ENCODE peak calls at places on chromosomes 6 and 20, in five cellular contexts. Z, Y, F, P and Q are unnamed samples.

GRCh38 chr6:28758046-28758817 is 165.6 kb downstream of the TRIM27 start:
- DNase-seq in Z (no peak), F (no peak), P (peak), Y (peak), Q (peak)

GRCh38 chr6:63635165-63635562 is 438 bp upstream of the PHF3 start:
- DNase-seq in P (no peak), Y (no peak), F (no peak), Z (no peak), Q (no peak)

GRCh38 chr20:24657211-24657610 is 187.8 kb downstream of the SYNDIG1 start:
- DNase-seq in Y (peak), F (no peak), Z (no peak), P (peak), Q (no peak)

GRCh38 chr20:5148581-5148980 is 21.8 kb downstream of the CDS2 start:
- DNase-seq in F (no peak), Y (no peak), P (no peak), Z (no peak), Q (no peak)

GRCh38 chr20:35515949-35516645 is 13.4 kb downstream of the C20orf173 start:
- DNase-seq in F (no peak), Y (no peak), Z (no peak), P (peak), Q (no peak)

GRCh38 chr20:48723308-48724264 is 104.2 kb downstream of the PREX1 start:
- DNase-seq in P (peak), Z (no peak), F (peak), Y (no peak), Q (no peak)

GRCh38 chr6:39791311-39791710 is 865 bp upstream of the DAAM2 start:
- DNase-seq in Y (peak), F (peak), P (peak), Z (no peak), Q (peak)

GRCh38 chr6:159899994-159900745 is 9.4 kb downstream of the MAS1 start:
- DNase-seq in Y (no peak), P (peak), F (no peak), Z (no peak), Q (no peak)

GRCh38 chr6:14178083-14178445 is 60.5 kb downstream of the CD83 start:
- DNase-seq in P (no peak), Y (no peak), Z (no peak), F (no peak), Q (no peak)

GRCh38 chr6:54737247-54737646 is 109.3 kb upstream of the FAM83B start:
- DNase-seq in P (no peak), Y (peak), Z (no peak), F (no peak), Q (no peak)

GRCh38 chr20:12928755-12929401 is 79.9 kb upstream of the SPTLC3 start:
- DNase-seq in P (peak), Y (no peak), F (no peak), Z (no peak), Q (no peak)

GRCh38 chr20:18465536-18466200 is 1.2 kb downstream of the DZANK1 start:
- DNase-seq in Z (no peak), F (no peak), Y (no peak), P (no peak), Q (no peak)

GRCh38 chr20:11564491-11564890 is 353.2 kb upstream of the BTBD3 start:
- DNase-seq in F (no peak), P (no peak), Y (no peak), Z (no peak), Q (no peak)

GRCh38 chr6:98593676-98594075 is 240.7 kb upstream of the POU3F2 start:
- DNase-seq in Z (no peak), P (no peak), F (no peak), Y (no peak), Q (no peak)

GRCh38 chr20:62702886-62703852 is 5.5 kb upstream of the NTSR1 start:
- DNase-seq in Y (peak), F (no peak), Z (no peak), P (peak), Q (no peak)

GRCh38 chr20:44187763-44188709 is 1.0 kb upstream of the JPH2 start:
- DNase-seq in Z (no peak), F (no peak), P (peak), Y (no peak), Q (no peak)

GRCh38 chr20:16608265-16608636 is 35.0 kb upstream of the KIF16B start:
- DNase-seq in Z (peak), Y (no peak), P (no peak), F (no peak), Q (no peak)

GRCh38 chr6:122501475-122501874 is 29.9 kb upstream of the SERINC1 start:
- DNase-seq in P (no peak), Y (no peak), F (no peak), Z (no peak), Q (no peak)

GRCh38 chr6:133964052-133964451 is 11.0 kb downstream of the TBPL1 start:
- DNase-seq in Y (no peak), Z (no peak), F (no peak), P (peak), Q (no peak)

GRCh38 chr20:1005452-1006027 is 3.4 kb upstream of the RSPO4 start:
- DNase-seq in P (no peak), Z (peak), Y (peak), F (peak), Q (no peak)

GRCh38 chr20:32972181-32973076 is 31.8 kb downstream of the SUN5 start:
- DNase-seq in Y (no peak), F (no peak), P (no peak), Z (peak), Q (peak)

GRCh38 chr6:72746276-72746675 is 124.4 kb downstream of the KCNQ5 start:
- DNase-seq in Y (no peak), F (no peak), P (peak), Z (no peak), Q (no peak)

GRCh38 chr6:168377481-168377850 is 57.9 kb upstream of the DACT2 start:
- DNase-seq in P (no peak), Y (peak), F (no peak), Z (no peak), Q (no peak)

GRCh38 chr20:58146761-58147160 is 81.7 kb downstream of the ANKRD60 start:
- DNase-seq in P (no peak), Z (no peak), Y (no peak), F (no peak), Q (no peak)

GRCh38 chr20:58090181-58090580 is 138.3 kb downstream of the ANKRD60 start:
- DNase-seq in F (no peak), Y (no peak), Z (no peak), P (no peak), Q (no peak)

GRCh38 chr6:108549741-108550140 is 11.0 kb upstream of the FOXO3 start:
- DNase-seq in Z (no peak), P (peak), Y (no peak), F (no peak), Q (no peak)

GRCh38 chr20:57810511-57811372 is 100.9 kb upstream of the PMEPA1 start:
- DNase-seq in P (peak), Z (no peak), F (no peak), Y (no peak), Q (no peak)

GRCh38 chr6:157605484-157605883 is 217.6 kb upstream of the SNX9 start:
- DNase-seq in F (no peak), Z (no peak), P (no peak), Y (no peak), Q (no peak)

GRCh38 chr20:47905628-47906487 is 120.6 kb upstream of the SULF2 start:
- DNase-seq in P (no peak), Z (no peak), Y (no peak), F (no peak), Q (no peak)

GRCh38 chr6:15296735-15297134 is 50.9 kb downstream of the JARID2 start:
- DNase-seq in F (no peak), P (no peak), Z (no peak), Y (no peak), Q (no peak)

GRCh38 chr6:135657207-135657606 is 159.7 kb upstream of the AHI1 start:
- DNase-seq in F (peak), Z (no peak), P (no peak), Y (no peak), Q (no peak)

GRCh38 chr6:143068001-143068400 is 7.3 kb downstream of the AIG1 start:
- DNase-seq in Y (no peak), P (peak), F (no peak), Z (no peak), Q (no peak)

GRCh38 chr6:30769088-30769852 is 24.9 kb upstream of the IER3 start:
- DNase-seq in P (peak), Y (peak), F (peak), Z (no peak), Q (no peak)

GRCh38 chr6:158255280-158255973 is 56.8 kb upstream of the TULP4 start:
- DNase-seq in F (no peak), Z (no peak), P (no peak), Y (no peak), Q (no peak)

GRCh38 chr6:15065603-15066002 is 180.3 kb upstream of the JARID2 start:
- DNase-seq in F (no peak), Y (peak), P (no peak), Z (no peak), Q (no peak)

GRCh38 chr20:2507875-2508630 is 662 bp downstream of the ZNF343 start:
- DNase-seq in P (no peak), F (no peak), Z (peak), Y (peak), Q (peak)

GRCh38 chr6:26328265-26328844 is 36.6 kb upstream of the BTN3A2 start:
- DNase-seq in P (peak), Y (peak), F (no peak), Z (no peak), Q (no peak)

GRCh38 chr6:26331809-26332226 is 33.2 kb upstream of the BTN3A2 start:
- DNase-seq in P (no peak), F (no peak), Y (no peak), Z (no peak), Q (no peak)

GRCh38 chr6:26327450-26328264 is 37.3 kb upstream of the BTN3A2 start:
- DNase-seq in F (no peak), Y (peak), Z (peak), P (peak), Q (no peak)

GRCh38 chr6:26330835-26331808 is 33.9 kb upstream of the BTN3A2 start:
- DNase-seq in F (no peak), Z (peak), P (peak), Y (peak), Q (no peak)

DNA sequence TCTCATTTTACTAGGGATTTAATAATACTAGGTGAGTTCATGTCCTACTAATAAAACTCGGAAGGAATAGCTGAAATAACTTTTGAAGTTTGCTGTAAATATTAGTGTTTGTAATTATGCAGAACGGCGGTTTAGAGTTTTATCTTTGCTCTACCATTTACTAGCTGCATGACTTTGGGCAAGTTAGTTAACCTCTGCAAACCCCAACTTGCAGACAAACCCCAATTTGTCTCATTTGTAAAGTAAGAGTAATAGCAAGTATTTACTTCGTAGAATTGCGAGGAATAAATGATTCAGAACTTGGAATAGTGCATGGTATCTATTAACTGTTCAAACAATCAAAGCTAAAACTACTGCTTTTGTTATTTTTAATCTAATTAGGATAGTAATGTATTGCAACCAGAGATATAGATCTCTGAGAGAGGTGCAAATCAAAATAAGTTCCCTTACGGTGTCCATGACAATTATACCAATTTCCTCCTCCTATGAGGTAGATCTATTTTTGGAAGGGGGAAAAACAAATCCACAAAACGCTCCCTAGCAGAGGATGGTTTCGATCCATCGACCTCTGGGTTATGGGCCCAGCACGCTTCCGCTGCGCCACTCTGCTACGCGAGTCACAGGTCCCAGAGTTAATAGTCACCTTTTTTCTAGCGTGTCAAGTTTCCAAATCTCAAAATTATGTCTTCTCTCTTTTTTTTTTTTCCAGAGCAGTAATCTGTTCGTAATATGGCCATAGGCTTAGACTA is 35.1 kb upstream of the BTN3A2 start:
- DNase-seq in P (peak), Z (peak), Y (peak), F (no peak), Q (no peak)
- H3K4me3 ChIP-seq in P (peak), Z (no peak), Y (peak), F (no peak), Q (no peak)

GRCh38 chr6:155291291-155291690 is 23.0 kb downstream of the TFB1M start:
- DNase-seq in Z (no peak), Y (peak), P (peak), F (no peak), Q (no peak)
- H3K4me3 ChIP-seq in Z (no peak), Y (no peak), P (no peak), F (no peak), Q (no peak)

GRCh38 chr20:59326188-59326587 is 25.8 kb downstream of the EDN3 start:
- DNase-seq in P (no peak), F (no peak), Z (no peak), Y (no peak), Q (no peak)
- H3K4me3 ChIP-seq in P (no peak), F (no peak), Z (no peak), Y (no peak), Q (no peak)

DNA sequence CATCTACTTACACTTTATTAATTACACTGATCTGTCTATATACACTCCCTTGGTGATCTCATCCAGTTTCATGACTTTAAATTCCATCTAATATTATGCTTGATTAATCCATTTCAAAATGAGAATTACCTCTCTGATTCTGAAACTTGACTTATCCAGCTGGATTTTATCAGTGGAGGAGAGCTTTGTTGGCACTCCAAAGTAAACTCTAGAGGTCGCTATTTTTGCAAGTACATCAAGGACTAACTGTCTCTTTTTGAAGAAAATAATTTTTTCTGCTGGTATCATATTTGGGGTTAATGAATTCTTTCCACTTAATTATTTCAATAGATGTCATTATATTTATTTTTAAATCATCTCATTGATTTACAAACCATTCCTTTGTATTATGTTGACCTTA is 630.3 kb upstream of the MAN1A1 start:
- DNase-seq in Z (no peak), P (peak), Y (peak), F (no peak), Q (no peak)
- H3K4me3 ChIP-seq in Z (no peak), P (no peak), Y (no peak), F (no peak), Q (no peak)

DNA sequence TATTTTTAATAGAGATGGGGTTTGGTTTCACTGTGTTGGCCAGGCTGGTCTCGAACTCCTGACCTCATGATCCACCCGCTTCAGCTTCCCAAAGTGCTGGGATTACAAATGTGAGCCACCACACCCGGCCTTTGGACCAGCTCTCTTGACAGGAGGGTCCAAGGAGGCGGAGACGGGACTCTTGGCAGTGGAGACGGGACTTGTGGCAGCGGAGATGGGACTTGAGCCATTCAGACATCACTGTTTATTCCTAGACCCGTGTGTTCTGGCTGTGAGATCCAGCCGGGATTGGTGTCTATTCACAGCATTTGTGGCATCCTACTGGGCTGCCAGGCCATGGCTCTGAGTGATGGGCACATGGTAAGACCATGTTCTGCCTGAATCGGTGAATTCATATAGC is 25.6 kb downstream of the PRPF6 start:
- DNase-seq in Y (no peak), Z (no peak), P (no peak), F (no peak), Q (no peak)
- H3K4me3 ChIP-seq in Y (no peak), Z (no peak), P (no peak), F (no peak), Q (no peak)

DNA sequence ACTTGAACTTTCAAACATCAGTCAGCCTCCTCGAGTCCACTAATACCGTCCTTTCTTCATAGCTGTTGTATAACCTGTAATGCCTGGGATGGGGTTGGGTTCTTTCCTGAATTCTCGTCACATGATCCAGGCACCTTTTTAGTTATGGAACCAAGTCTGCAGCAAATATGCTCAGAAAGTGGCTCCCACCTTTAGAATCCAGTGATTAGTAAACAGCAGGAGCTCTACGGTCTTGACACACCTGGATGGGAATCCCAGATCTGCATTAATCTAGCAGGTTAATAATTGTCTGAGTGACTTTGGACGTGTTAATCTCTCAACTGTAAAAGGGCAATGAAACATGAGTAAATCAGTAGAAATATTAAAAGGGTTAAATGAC is 729 bp upstream of the ZHX3 start:
- DNase-seq in F (no peak), Z (peak), P (peak), Y (no peak), Q (no peak)
- H3K4me3 ChIP-seq in F (peak), Z (peak), P (peak), Y (peak), Q (peak)

DNA sequence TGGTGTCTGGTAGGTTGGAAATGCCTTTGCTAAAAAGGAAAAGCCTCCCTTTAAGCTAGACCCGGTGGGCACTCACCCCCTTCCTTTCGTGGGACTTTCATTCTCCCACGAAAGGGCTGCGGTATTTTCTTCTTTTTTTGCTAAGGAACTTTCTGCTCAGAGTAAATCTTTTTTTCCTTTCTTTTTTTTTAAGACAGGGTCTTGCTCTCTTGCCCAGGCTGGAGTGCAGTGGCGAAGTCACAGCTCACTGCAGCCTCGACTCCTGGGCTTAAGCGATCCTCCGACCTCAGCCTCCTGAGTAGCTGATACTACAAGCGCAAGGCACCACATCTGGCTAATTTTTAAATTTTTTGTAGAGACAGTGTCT is 4.0 kb downstream of the TP53TG5 start:
- DNase-seq in F (no peak), Z (no peak), P (no peak), Y (no peak), Q (peak)
- H3K4me3 ChIP-seq in F (peak), Z (peak), P (peak), Y (peak), Q (peak)

GRCh38 chr20:41733151-41733550 is 115.0 kb upstream of the CHD6 start:
- DNase-seq in Z (no peak), F (no peak), Y (peak), P (no peak), Q (no peak)
- H3K4me3 ChIP-seq in Z (no peak), F (no peak), Y (no peak), P (no peak), Q (no peak)

GRCh38 chr6:27128796-27129094 is 118.8 kb upstream of the PRSS16 start:
- DNase-seq in Y (no peak), Z (no peak), P (no peak), F (no peak), Q (no peak)

GRCh38 chr6:27130668-27131428 is 116.7 kb upstream of the PRSS16 start:
- DNase-seq in P (no peak), Y (no peak), F (no peak), Z (no peak), Q (no peak)

GRCh38 chr6:27129095-27129815 is 118.2 kb upstream of the PRSS16 start:
- DNase-seq in P (no peak), F (no peak), Z (no peak), Y (no peak), Q (no peak)

GRCh38 chr6:27127874-27128795 is 119.4 kb upstream of the PRSS16 start:
- DNase-seq in Y (no peak), F (no peak), P (peak), Z (no peak), Q (no peak)

DNA sequence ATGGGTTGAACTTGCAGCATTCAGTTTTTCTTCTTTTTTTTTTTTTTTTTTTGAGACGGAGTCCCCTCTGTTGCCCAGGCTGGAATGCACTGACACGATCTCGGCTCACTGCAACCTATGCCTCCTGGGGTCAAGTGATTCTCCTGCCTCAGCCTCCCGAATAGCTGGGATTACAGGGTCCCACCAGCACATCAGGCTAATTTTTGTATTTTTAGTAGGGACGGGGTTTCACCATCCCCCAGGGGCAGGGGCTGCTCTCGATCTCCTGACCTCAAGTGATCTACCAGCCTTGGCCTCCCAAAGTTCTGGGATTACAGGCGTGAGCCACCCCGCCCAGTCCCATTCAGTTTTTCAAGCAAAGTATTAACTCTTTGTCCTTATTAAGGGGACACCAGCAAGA is 117.6 kb upstream of the PRSS16 start:
- DNase-seq in F (no peak), Z (no peak), Y (no peak), P (no peak), Q (no peak)
- H3K4me3 ChIP-seq in F (no peak), Z (no peak), Y (no peak), P (no peak), Q (no peak)